ENCODE peak calls at places on chromosomes 16 and 17, in ten cellular contexts. K, P, V, C, W, T, D, S, R and O are unnamed samples. For H3K4me1, the result is how much of the 10 kb centered on the place peaks cover.

GRCh38 chr17:82217530-82218204 is 5.0 kb upstream of the CCDC57 start:
- DNase-seq in P (peak), T (no peak), W (no peak), R (no peak), K (peak), D (no peak), V (peak), S (no peak), C (peak), O (no peak)

GRCh38 chr16:15993946-15994665 is 44.7 kb downstream of the ABCC1 start:
- DNase-seq in P (no peak), R (no peak), D (no peak), W (no peak), T (no peak), K (no peak), C (peak), V (no peak), S (no peak), O (no peak)

GRCh38 chr16:88504489-88505404 is 51.7 kb downstream of the ZFPM1 start:
- DNase-seq in R (no peak), P (no peak), W (no peak), K (no peak), S (no peak), T (no peak), C (no peak), D (no peak), V (peak), O (no peak)

GRCh38 chr17:43669971-43670644 is 8.4 kb upstream of the MEOX1 start:
- DNase-seq in K (no peak), W (no peak), T (no peak), V (peak), P (no peak), R (no peak), C (peak), S (no peak), D (no peak), O (no peak)

GRCh38 chr17:9918804-9919352 is 13.8 kb upstream of the RCVRN start:
- DNase-seq in K (no peak), P (no peak), D (no peak), C (no peak), R (no peak), S (no peak), W (no peak), V (no peak), T (no peak), O (no peak)

GRCh38 chr17:47252209-47252608 is 1.4 kb upstream of the ITGB3 start:
- DNase-seq in W (no peak), K (no peak), P (no peak), D (no peak), S (no peak), R (no peak), C (no peak), T (no peak), V (peak), O (no peak)

GRCh38 chr16:10871157-10871991 is 5.6 kb upstream of the CIITA start:
- DNase-seq in T (no peak), P (peak), K (peak), S (peak), W (peak), C (peak), V (no peak), D (no peak), R (peak), O (no peak)

GRCh38 chr17:58161566-58161965 is 5.2 kb upstream of the OR4D2 start:
- DNase-seq in K (no peak), C (no peak), T (no peak), R (no peak), W (no peak), P (no peak), S (no peak), D (no peak), V (no peak), O (no peak)

GRCh38 chr17:46262271-46262670 is 32.7 kb upstream of the LRRC37A start:
- DNase-seq in R (no peak), V (no peak), D (no peak), T (no peak), K (no peak), W (no peak), P (no peak), S (no peak), C (no peak), O (no peak)

GRCh38 chr17:56598471-56598870 is 5.0 kb downstream of the NOG start:
- DNase-seq in T (no peak), K (no peak), R (no peak), D (no peak), P (no peak), C (peak), S (no peak), W (no peak), V (no peak), O (no peak)

GRCh38 chr17:32877164-32877764 is 340 bp upstream of the MYO1D start:
- DNase-seq in R (peak), D (peak), P (peak), C (peak), S (peak), K (peak), T (peak), V (peak), W (peak), O (peak)

GRCh38 chr16:2037115-2037514 is 10.4 kb downstream of the NHERF2 start:
- DNase-seq in V (no peak), S (no peak), K (no peak), C (no peak), D (no peak), R (no peak), W (no peak), P (no peak), T (no peak), O (no peak)

GRCh38 chr17:81131486-81132196 is 33.7 kb upstream of the PVALEF start:
- DNase-seq in S (no peak), T (no peak), W (no peak), P (peak), C (no peak), K (no peak), R (no peak), D (no peak), V (peak), O (no peak)

GRCh38 chr17:76104140-76104895 is 731 bp upstream of the EXOC7 start:
- DNase-seq in K (no peak), R (no peak), S (no peak), W (no peak), T (no peak), V (no peak), D (no peak), P (no peak), C (no peak), O (no peak)

GRCh38 chr16:3971261-3971660 is 90.7 kb upstream of the CREBBP start:
- DNase-seq in C (peak), D (no peak), W (no peak), T (no peak), K (no peak), R (no peak), S (no peak), P (no peak), V (peak), O (no peak)

GRCh38 chr16:82699711-82700495 is 73.1 kb downstream of the CDH13 start:
- DNase-seq in W (no peak), V (no peak), T (no peak), K (no peak), P (no peak), D (no peak), R (no peak), C (peak), S (no peak), O (no peak)

GRCh38 chr17:20284018-20284417 is 183.3 kb downstream of the LGALS9B start:
- DNase-seq in R (no peak), W (no peak), C (peak), K (no peak), P (no peak), D (no peak), T (peak), S (no peak), V (no peak), O (no peak)

GRCh38 chr16:71623597-71623996 is 2.4 kb upstream of the MARVELD3 start:
- DNase-seq in D (no peak), W (no peak), V (no peak), K (no peak), P (no peak), C (no peak), T (no peak), S (no peak), R (no peak), O (no peak)

GRCh38 chr16:70529051-70529777 is 5.6 kb downstream of the SF3B3 start:
- DNase-seq in D (no peak), S (peak), T (no peak), W (no peak), C (peak), K (no peak), R (no peak), P (no peak), V (peak), O (no peak)

GRCh38 chr17:78469443-78469842 is 91.0 kb downstream of the PGS1 start:
- DNase-seq in S (no peak), T (no peak), W (no peak), D (no peak), R (no peak), K (no peak), V (no peak), P (no peak), C (no peak), O (no peak)

GRCh38 chr16:85484337-85485295 is 128.5 kb upstream of the GSE1 start:
- DNase-seq in R (no peak), P (peak), C (no peak), D (no peak), V (no peak), W (no peak), K (no peak), T (no peak), S (no peak), O (no peak)

GRCh38 chr17:78357687-78358537 is 2.0 kb downstream of the SOCS3 start:
- DNase-seq in V (no peak), D (no peak), P (no peak), K (no peak), W (no peak), C (no peak), R (no peak), T (peak), S (no peak), O (no peak)

GRCh38 chr17:57662644-57663308 is 82.3 kb downstream of the CCDC182 start:
- DNase-seq in T (peak), V (peak), W (no peak), K (peak), D (no peak), P (peak), C (peak), R (peak), S (peak), O (no peak)

GRCh38 chr17:34386925-34387550 is 24.0 kb upstream of the CCL1 start:
- DNase-seq in P (no peak), K (no peak), D (no peak), T (no peak), R (no peak), V (no peak), S (no peak), W (no peak), C (peak), O (no peak)

GRCh38 chr16:65754799-65755691 is 611.4 kb upstream of the CDH5 start:
- DNase-seq in W (no peak), R (no peak), K (no peak), S (no peak), P (no peak), C (peak), D (no peak), T (no peak), V (peak), O (no peak)

GRCh38 chr17:11693284-11693683 is 95.0 kb downstream of the DNAH9 start:
- DNase-seq in K (no peak), D (no peak), C (no peak), V (no peak), T (no peak), W (no peak), R (no peak), S (no peak), P (no peak), O (no peak)

GRCh38 chr16:79298476-79299153 is 301.9 kb downstream of the MAF start:
- DNase-seq in S (no peak), W (no peak), P (no peak), D (no peak), C (no peak), R (no peak), K (no peak), V (no peak), T (no peak), O (no peak)

GRCh38 chr17:63434951-63435571 is 11.0 kb downstream of the CYB561 start:
- DNase-seq in R (no peak), W (peak), V (no peak), D (no peak), T (no peak), P (peak), S (peak), K (peak), C (peak), O (peak)

GRCh38 chr16:19907161-19907992 is 22.7 kb upstream of the GPRC5B start:
- DNase-seq in T (peak), K (peak), C (peak), W (peak), P (peak), S (peak), D (peak), V (peak), R (peak), O (peak)

GRCh38 chr17:77841742-77842141 is 116.8 kb upstream of the TNRC6C start:
- DNase-seq in D (no peak), V (no peak), W (no peak), R (no peak), S (no peak), P (no peak), C (no peak), T (no peak), K (no peak), O (no peak)

GRCh38 chr16:554297-554621 is 5.9 kb upstream of the PRR35 start:
- DNase-seq in S (no peak), V (no peak), R (no peak), C (no peak), K (no peak), T (no peak), P (no peak), D (no peak), W (no peak), O (no peak)

GRCh38 chr16:17224350-17224749 is 246.4 kb downstream of the XYLT1 start:
- DNase-seq in K (no peak), D (no peak), C (no peak), S (no peak), T (no peak), R (no peak), V (no peak), P (no peak), W (no peak), O (no peak)

GRCh38 chr17:29682987-29683386 is 60.3 kb upstream of the CORO6 start:
- DNase-seq in C (no peak), K (no peak), W (no peak), S (no peak), P (no peak), T (peak), R (no peak), V (no peak), D (no peak), O (no peak)

GRCh38 chr17:45293413-45294211 is 23.2 kb downstream of the MAP3K14 start:
- DNase-seq in R (no peak), T (no peak), K (peak), D (peak), P (peak), S (no peak), C (peak), W (peak), V (peak), O (no peak)

GRCh38 chr16:47392114-47392513 is 68.7 kb downstream of the ITFG1 start:
- DNase-seq in D (no peak), W (no peak), R (no peak), K (no peak), V (no peak), S (peak), P (no peak), T (no peak), C (no peak), O (no peak)

GRCh38 chr16:22336581-22336980 is 37.8 kb downstream of the CDR2 start:
- DNase-seq in T (no peak), D (no peak), W (no peak), R (no peak), S (no peak), K (no peak), C (no peak), V (no peak), P (no peak), O (no peak)
- H3K27ac ChIP-seq in T (no peak), D (no peak), W (no peak), R (no peak), S (no peak), K (no peak), C (no peak), V (no peak), P (no peak), O (no peak)

GRCh38 chr17:18038149-18038850 is 668 bp downstream of the ATPAF2 start:
- DNase-seq in P (no peak), S (no peak), T (no peak), V (no peak), C (peak), W (no peak), D (no peak), K (no peak), R (no peak), O (no peak)

GRCh38 chr17:18040287-18040858 is 1.2 kb downstream of the GID4 start:
- DNase-seq in K (no peak), W (no peak), R (no peak), S (no peak), D (no peak), C (no peak), T (peak), P (no peak), V (no peak), O (no peak)

GRCh38 chr17:18041776-18042175 is 2.6 kb downstream of the GID4 start:
- DNase-seq in C (peak), P (no peak), D (no peak), R (no peak), S (no peak), K (peak), T (no peak), W (no peak), V (no peak), O (no peak)

GRCh38 chr17:18038861-18039534 is at the start of the genes ATPAF2 and GID4:
- DNase-seq in K (peak), W (peak), D (peak), R (peak), C (peak), V (peak), S (peak), P (peak), T (peak), O (peak)

GRCh38 chr17:18039535-18040286 is 503 bp downstream of the GID4 start:
- DNase-seq in K (peak), S (no peak), W (peak), R (peak), V (peak), C (no peak), T (peak), P (peak), D (no peak), O (no peak)
- H3K4me1 ChIP-seq in K (under half), S (under half), W (under half), R (under half), V (under half), C (under half), T (under half), P (half or more), D (under half), O (under half)

DNA sequence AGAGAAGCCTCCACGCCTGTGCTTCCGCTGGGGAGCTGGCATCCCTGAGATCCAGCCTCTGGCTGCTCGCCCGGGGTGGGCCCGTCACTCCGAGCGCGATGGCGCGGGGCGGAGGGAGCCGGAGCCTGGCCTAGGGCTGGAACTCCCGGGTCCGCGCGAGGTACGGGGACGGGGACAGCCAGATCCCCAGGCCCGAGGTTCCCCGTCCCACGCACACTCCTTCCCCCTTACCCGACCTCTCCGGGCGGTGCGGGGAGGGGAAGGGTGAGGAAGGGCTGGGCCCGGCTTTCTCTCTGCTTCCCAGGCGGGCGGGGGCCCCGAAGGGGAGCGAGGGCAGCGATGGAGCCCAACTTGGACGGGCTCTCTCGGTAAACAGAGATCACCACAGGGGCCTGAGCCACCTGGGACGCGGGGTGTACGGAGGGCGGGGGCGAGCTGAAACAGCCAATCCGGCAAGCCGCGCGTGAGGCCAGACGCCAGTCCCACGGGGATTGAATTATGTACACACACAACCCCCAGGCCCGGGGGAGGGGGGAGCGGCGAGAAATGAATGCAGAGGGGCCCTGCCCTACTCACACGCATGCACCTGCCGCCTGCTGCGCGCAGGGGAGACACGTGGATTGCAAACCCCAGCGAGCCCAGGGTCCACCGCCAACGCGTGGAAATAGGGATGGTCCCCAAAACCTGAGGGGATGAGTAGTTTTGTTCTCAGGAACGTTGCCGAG is at the start of gene SLC16A11:
- DNase-seq in P (no peak), W (peak), D (no peak), K (peak), S (no peak), R (peak), V (peak), T (peak), C (peak), O (peak)
- H3K4me3 ChIP-seq in P (peak), W (peak), D (peak), K (peak), S (peak), R (peak), V (peak), T (peak), C (peak), O (peak)

DNA sequence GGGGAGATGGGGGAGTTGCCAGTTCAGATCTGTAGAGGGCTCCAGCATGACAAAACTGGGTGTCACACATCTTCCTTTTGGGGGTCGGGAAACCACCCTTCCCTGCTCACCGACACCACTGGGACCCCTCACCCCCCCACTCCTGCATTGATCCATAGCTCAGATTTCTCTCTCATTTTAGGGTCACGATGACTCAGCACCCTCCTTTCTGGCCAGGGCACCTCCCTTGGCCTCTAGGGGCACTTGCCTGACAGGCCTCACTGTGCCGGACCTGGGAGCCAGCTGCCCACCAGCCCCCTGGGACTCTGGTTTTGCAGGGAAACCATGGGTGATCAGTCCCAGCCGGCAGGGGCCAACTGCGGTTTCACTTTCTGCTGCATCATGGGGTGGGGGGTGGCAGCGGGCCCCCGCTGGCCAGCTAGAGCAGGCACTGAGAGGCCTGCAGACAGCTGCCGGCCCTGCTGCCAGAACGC is 239.4 kb downstream of the MRTFB start:
- DNase-seq in K (peak), C (peak), S (no peak), P (no peak), W (no peak), V (no peak), T (peak), D (no peak), R (peak), O (no peak)
- H3K27ac ChIP-seq in K (peak), C (peak), S (no peak), P (no peak), W (no peak), V (no peak), T (no peak), D (peak), R (no peak), O (no peak)

GRCh38 chr17:66444001-66444400 is 141.6 kb downstream of the PRKCA start:
- DNase-seq in P (no peak), W (no peak), R (no peak), T (no peak), S (no peak), D (no peak), C (no peak), K (no peak), V (no peak), O (no peak)

GRCh38 chr17:66443601-66444000 is 141.2 kb downstream of the PRKCA start:
- DNase-seq in R (no peak), P (no peak), D (no peak), W (no peak), C (no peak), K (no peak), S (no peak), V (no peak), T (no peak), O (no peak)

GRCh38 chr17:66446419-66446818 is 144.0 kb downstream of the PRKCA start:
- DNase-seq in W (no peak), D (no peak), K (no peak), P (no peak), T (no peak), S (no peak), V (no peak), R (no peak), C (no peak), O (no peak)

GRCh38 chr17:66447159-66447558 is 144.7 kb downstream of the PRKCA start:
- DNase-seq in R (no peak), C (no peak), K (no peak), T (no peak), V (no peak), D (no peak), W (no peak), S (no peak), P (no peak), O (no peak)

DNA sequence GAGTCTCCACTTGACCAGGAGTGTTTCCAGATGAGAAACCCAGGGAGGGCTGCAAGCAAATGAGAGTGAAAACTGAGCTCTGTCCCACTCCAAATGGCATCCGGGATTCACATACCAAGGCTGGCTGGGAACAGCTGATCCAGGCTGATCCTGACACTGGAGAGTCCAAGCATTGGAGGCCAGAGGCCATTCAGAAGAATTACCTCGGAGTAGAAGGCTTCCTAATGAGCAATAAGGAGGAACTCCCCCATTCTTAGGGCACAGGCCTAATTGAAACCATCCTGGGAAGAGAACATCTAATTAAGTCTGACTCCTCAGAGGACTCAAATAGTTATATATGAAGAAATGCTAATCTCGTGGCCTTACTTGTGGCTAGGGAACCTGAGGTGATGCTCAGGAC is 142.8 kb downstream of the PRKCA start:
- DNase-seq in T (no peak), V (no peak), D (no peak), K (no peak), W (no peak), C (no peak), P (no peak), R (no peak), S (no peak), O (no peak)
- H3K4me1 ChIP-seq in T (under half), V (under half), D (under half), K (under half), W (under half), C (under half), P (under half), R (under half), S (under half), O (under half)